ENCODE peak calls at places on chromosomes 12 and 14, in five cellular contexts. I, Q, C, V and A are unnamed samples.

GRCh38 chr14:99562848-99563748 is 40.9 kb downstream of the CCDC85C start:
- DNase-seq in Q (peak; percentile 76), V (peak; percentile 75), C (peak; percentile 25), I (peak; percentile 95), A (peak; percentile 91)

GRCh38 chr12:96383991-96384390 is 16.2 kb downstream of the CDK17 start:
- DNase-seq in I (no peak), Q (no peak), V (no peak), C (no peak), A (no peak)

GRCh38 chr12:95312656-95313055 is 95.0 kb downstream of the VEZT start:
- DNase-seq in I (no peak), C (no peak), Q (no peak), V (no peak), A (no peak)

GRCh38 chr12:107474639-107475539 is 210.7 kb upstream of the PWP1 start:
- DNase-seq in C (no peak), V (no peak), I (no peak), Q (no peak), A (no peak)

GRCh38 chr12:108516511-108517275 is 1.6 kb downstream of the FICD start:
- DNase-seq in Q (no peak), V (no peak), I (no peak), C (no peak), A (no peak)

GRCh38 chr12:46964496-46965098 is 114.8 kb upstream of the PCED1B start:
- DNase-seq in I (no peak), Q (no peak), V (no peak), C (no peak), A (no peak)

GRCh38 chr12:6635375-6635855 is 344 bp downstream of the LPAR5 start:
- DNase-seq in Q (no peak), V (no peak), I (no peak), C (no peak), A (no peak)

GRCh38 chr12:22743700-22744099 is 118.7 kb downstream of the ETNK1 start:
- DNase-seq in C (no peak), I (no peak), V (no peak), Q (no peak), A (no peak)

GRCh38 chr12:94599189-94599588 is 51.2 kb downstream of the TMCC3 start:
- DNase-seq in I (no peak), V (no peak), C (no peak), Q (no peak), A (no peak)

GRCh38 chr12:95574799-95575452 is 23.6 kb upstream of the USP44 start:
- DNase-seq in Q (no peak), I (no peak), V (no peak), C (no peak), A (no peak)

GRCh38 chr12:124646385-124647230 is 79.2 kb upstream of the NCOR2 start:
- DNase-seq in Q (no peak), V (no peak), C (no peak), I (no peak), A (no peak)

GRCh38 chr14:93924592-93925355 is 2.4 kb upstream of the FAM181A start:
- DNase-seq in C (no peak), I (no peak), V (no peak), Q (no peak), A (no peak)

GRCh38 chr14:92122351-92122677 is 545 bp downstream of the CPSF2 start:
- DNase-seq in I (no peak), C (no peak), Q (no peak), V (no peak), A (no peak)

GRCh38 chr14:71550367-71550766 is 381.9 kb upstream of the RGS6 start:
- DNase-seq in I (no peak), Q (no peak), C (no peak), V (no peak), A (no peak)

GRCh38 chr12:13941258-13942249 is 39.8 kb downstream of the GRIN2B start:
- DNase-seq in V (peak; percentile 64), I (peak; percentile 75), C (peak; percentile 13), Q (no peak), A (no peak)

GRCh38 chr14:90658541-90658967 is 157.7 kb downstream of the TTC7B start:
- DNase-seq in C (no peak), Q (no peak), V (no peak), I (no peak), A (peak; percentile 58)

GRCh38 chr12:108798551-108799221 is 58.7 kb downstream of the SSH1 start:
- DNase-seq in I (no peak), V (no peak), Q (no peak), C (no peak), A (no peak)

GRCh38 chr14:101127239-101127638 is 223.7 kb upstream of the RTL1 start:
- DNase-seq in V (no peak), I (peak; percentile 9), C (peak; percentile 2), Q (no peak), A (no peak)

GRCh38 chr12:64810831-64811230 is 13.6 kb upstream of the TBC1D30 start:
- DNase-seq in Q (no peak), I (no peak), C (no peak), V (no peak), A (no peak)

GRCh38 chr12:116282371-116283286 is 5.1 kb upstream of the MED13L start:
- DNase-seq in I (no peak), C (no peak), V (no peak), Q (no peak), A (no peak)

GRCh38 chr12:90987101-90987500 is 17.7 kb downstream of the EPYC start:
- DNase-seq in V (no peak), I (no peak), Q (no peak), C (no peak), A (no peak)

GRCh38 chr12:54294152-54294913 is 6.5 kb downstream of the NFE2 start:
- DNase-seq in Q (peak; percentile 28), V (no peak), I (peak; percentile 68), C (peak; percentile 59), A (no peak)
- TF ChIP-seq EP300 in Q (no peak), V (no peak), I (no peak), C (no peak), A (no peak)

GRCh38 chr12:67764055-67764454 is 115.5 kb downstream of the DYRK2 start:
- DNase-seq in I (no peak), V (no peak), C (no peak), Q (no peak), A (no peak)

GRCh38 chr12:67760586-67761275 is 112.2 kb downstream of the DYRK2 start:
- DNase-seq in V (no peak), I (no peak), Q (no peak), C (no peak), A (no peak)

GRCh38 chr12:67765969-67766368 is 117.4 kb downstream of the DYRK2 start:
- DNase-seq in V (no peak), C (no peak), Q (no peak), I (no peak), A (no peak)

GRCh38 chr12:67764946-67765619 is 116.5 kb downstream of the DYRK2 start:
- DNase-seq in I (no peak), C (no peak), V (no peak), Q (no peak), A (no peak)

GRCh38 chr12:67766370-67766769 is 117.8 kb downstream of the DYRK2 start:
- DNase-seq in I (no peak), V (no peak), C (no peak), Q (no peak), A (no peak)
- TF ChIP-seq EP300 in I (no peak), V (no peak), C (no peak), Q (no peak), A (no peak)

GRCh38 chr14:59481407-59482119 is 2.6 kb downstream of the L3HYPDH start:
- DNase-seq in C (no peak), Q (no peak), I (no peak), V (no peak), A (no peak)
- TF ChIP-seq EP300 in C (no peak), Q (no peak), I (no peak), V (no peak), A (no peak)

GRCh38 chr14:68193970-68194634 is 374.5 kb downstream of the RAD51B start:
- DNase-seq in C (no peak), Q (no peak), I (no peak), V (no peak), A (no peak)
- TF ChIP-seq EP300 in C (no peak), Q (no peak), I (no peak), V (no peak), A (no peak)

GRCh38 chr12:54431911-54432814 is 13.1 kb upstream of the ITGA5 start:
- DNase-seq in I (peak; percentile 46), C (no peak), V (no peak), Q (peak; percentile 74), A (peak; percentile 45)
- TF ChIP-seq EP300 in I (peak; percentile 35), C (no peak), V (no peak), Q (no peak), A (no peak)

DNA sequence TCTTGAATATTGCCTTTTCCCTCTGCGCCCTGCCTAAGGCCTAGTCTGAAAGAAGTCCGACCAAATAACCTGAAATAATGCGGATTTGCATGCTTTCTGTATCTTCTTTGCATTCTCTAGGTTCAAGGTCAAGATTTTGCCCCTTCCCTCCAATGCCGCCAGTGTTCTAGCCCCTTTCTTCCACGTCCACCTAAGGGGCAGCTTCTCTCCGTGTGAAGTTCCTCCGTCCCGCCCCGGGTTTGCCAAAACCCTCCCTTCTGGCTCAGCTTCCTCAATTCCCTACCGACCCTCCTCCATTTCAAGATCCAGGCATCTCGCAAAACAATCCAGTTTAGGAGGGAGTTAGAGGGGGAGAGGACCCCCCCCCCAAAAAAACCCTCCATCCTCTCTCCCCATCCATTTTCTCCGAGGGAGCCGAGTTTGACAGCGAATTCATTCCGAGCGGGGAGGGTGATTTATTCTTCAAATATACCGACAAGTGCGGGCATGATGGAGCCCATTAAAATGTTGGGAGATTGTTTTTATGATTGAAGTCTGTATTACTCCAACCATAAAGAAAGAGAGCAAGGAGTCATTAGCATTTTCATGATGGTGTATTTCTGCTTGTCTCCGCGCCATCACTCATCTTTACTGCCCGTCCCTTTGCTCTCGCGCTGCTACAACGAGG is 20.9 kb upstream of the ATP5MC2 start:
- DNase-seq in I (no peak), C (no peak), V (no peak), Q (no peak), A (peak; percentile 26)
- TF ChIP-seq EP300 in I (no peak), C (no peak), V (no peak), Q (no peak), A (no peak)

DNA sequence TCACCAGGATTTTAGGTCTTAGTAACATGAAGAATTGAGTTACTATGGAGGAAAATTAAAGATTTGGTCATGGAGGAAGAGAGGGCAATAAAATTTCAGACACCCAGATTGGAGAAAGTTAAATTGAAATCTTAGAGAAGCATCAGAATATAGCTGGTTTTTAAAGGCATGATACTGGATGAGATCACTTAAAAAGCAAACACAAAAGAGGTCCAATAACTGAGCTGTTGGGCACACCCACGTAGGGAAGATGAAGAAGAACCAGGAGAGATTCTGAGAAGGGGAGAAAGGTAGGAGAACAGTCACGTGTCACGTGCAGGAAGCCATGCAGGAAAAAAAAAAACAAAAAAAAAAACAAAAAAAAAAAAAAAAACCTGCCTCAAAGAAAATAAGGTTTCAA is 18.8 kb downstream of the CAPS2 start:
- DNase-seq in Q (no peak), V (no peak), C (no peak), I (no peak), A (no peak)
- TF ChIP-seq EP300 in Q (no peak), V (no peak), C (no peak), I (no peak), A (no peak)